ENCODE peak calls at places on chromosome 4, in seven cellular contexts. O, T, J, L, B, K and S are unnamed samples.

GRCh38 chr4:2906218-2906617 is 57.0 kb downstream of the NOP14 start:
- ATAC-seq in O (no peak), T (no peak), J (no peak), L (no peak), B (no peak), K (no peak), S (no peak)

GRCh38 chr4:152304220-152304619 is 231.7 kb downstream of the FBXW7 start:
- ATAC-seq in O (no peak), T (peak), J (no peak), L (no peak), B (no peak), K (peak), S (no peak)

GRCh38 chr4:103152381-103152780 is 45.8 kb downstream of the CENPE start:
- ATAC-seq in O (no peak), T (no peak), J (no peak), L (no peak), B (no peak), K (no peak), S (no peak)

GRCh38 chr4:106365613-106366012 is 3.0 kb downstream of the GIMD1 start:
- ATAC-seq in O (peak), T (peak), J (peak), L (peak), B (peak), K (no peak), S (peak)

GRCh38 chr4:41426523-41426922 is 111.4 kb upstream of the LIMCH1 start:
- ATAC-seq in O (no peak), T (no peak), J (peak), L (no peak), B (no peak), K (no peak), S (peak)

GRCh38 chr4:72325215-72325614 is 243.8 kb downstream of the ADAMTS3 start:
- ATAC-seq in O (no peak), T (no peak), J (no peak), L (no peak), B (no peak), K (no peak), S (no peak)

GRCh38 chr4:1763550-1764080 is 29.5 kb upstream of the FGFR3 start:
- ATAC-seq in O (no peak), T (peak), J (no peak), L (peak), B (peak), K (peak), S (peak)

GRCh38 chr4:103424853-103425252 is 226.7 kb upstream of the CENPE start:
- ATAC-seq in O (no peak), T (no peak), J (no peak), L (no peak), B (peak), K (no peak), S (no peak)

GRCh38 chr4:74768857-74769525 is 25.3 kb downstream of the BTC start:
- ATAC-seq in O (no peak), T (no peak), J (no peak), L (peak), B (peak), K (peak), S (no peak)

GRCh38 chr4:156771171-156771837 is 200.3 kb downstream of the PDGFC start:
- ATAC-seq in O (no peak), T (peak), J (peak), L (no peak), B (no peak), K (peak), S (no peak)

GRCh38 chr4:94722748-94723147 is 35.0 kb upstream of the BMPR1B start:
- ATAC-seq in O (no peak), T (no peak), J (no peak), L (no peak), B (no peak), K (no peak), S (no peak)

GRCh38 chr4:153004106-153004881 is 68.2 kb downstream of the FHDC1 start:
- ATAC-seq in O (no peak), T (no peak), J (no peak), L (no peak), B (no peak), K (no peak), S (no peak)

GRCh38 chr4:24210332-24210902 is 320.6 kb upstream of the PPARGC1A start:
- ATAC-seq in O (no peak), T (peak), J (peak), L (no peak), B (no peak), K (no peak), S (peak)

GRCh38 chr4:182144621-182145359 is 98.4 kb upstream of the TENM3 start:
- ATAC-seq in O (no peak), T (peak), J (no peak), L (no peak), B (peak), K (peak), S (peak)

GRCh38 chr4:7787681-7788141 is 151.9 kb downstream of the AFAP1 start:
- ATAC-seq in O (no peak), T (no peak), J (no peak), L (no peak), B (no peak), K (no peak), S (no peak)
- TF ChIP-seq POLR2A in O (no peak), T (no peak), J (no peak), L (no peak), B (no peak), K (no peak), S (no peak)

DNA sequence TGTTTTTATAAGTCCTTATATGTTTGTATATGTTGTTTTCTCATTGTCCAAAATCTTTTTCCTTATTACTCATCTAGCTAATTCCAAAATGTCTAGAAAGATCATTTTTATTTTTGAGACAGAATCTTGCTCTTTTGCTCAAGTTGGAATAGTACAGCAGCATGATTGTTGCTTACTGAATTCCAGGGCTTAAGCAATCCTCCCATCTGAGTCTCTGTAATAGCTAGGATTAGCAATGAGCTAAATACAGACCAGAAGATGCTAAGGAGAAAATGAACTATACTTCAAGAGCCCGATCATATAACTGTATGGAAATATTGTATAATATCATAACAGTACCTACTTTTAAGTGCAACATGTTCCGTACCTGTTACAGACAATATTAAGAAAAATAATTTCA is 1027.0 kb downstream of the STIM2 start:
- ATAC-seq in O (no peak), T (no peak), J (no peak), L (no peak), B (no peak), K (no peak), S (no peak)
- TF ChIP-seq POLR2A in O (no peak), T (no peak), J (no peak), L (no peak), B (no peak), K (no peak), S (no peak)

DNA sequence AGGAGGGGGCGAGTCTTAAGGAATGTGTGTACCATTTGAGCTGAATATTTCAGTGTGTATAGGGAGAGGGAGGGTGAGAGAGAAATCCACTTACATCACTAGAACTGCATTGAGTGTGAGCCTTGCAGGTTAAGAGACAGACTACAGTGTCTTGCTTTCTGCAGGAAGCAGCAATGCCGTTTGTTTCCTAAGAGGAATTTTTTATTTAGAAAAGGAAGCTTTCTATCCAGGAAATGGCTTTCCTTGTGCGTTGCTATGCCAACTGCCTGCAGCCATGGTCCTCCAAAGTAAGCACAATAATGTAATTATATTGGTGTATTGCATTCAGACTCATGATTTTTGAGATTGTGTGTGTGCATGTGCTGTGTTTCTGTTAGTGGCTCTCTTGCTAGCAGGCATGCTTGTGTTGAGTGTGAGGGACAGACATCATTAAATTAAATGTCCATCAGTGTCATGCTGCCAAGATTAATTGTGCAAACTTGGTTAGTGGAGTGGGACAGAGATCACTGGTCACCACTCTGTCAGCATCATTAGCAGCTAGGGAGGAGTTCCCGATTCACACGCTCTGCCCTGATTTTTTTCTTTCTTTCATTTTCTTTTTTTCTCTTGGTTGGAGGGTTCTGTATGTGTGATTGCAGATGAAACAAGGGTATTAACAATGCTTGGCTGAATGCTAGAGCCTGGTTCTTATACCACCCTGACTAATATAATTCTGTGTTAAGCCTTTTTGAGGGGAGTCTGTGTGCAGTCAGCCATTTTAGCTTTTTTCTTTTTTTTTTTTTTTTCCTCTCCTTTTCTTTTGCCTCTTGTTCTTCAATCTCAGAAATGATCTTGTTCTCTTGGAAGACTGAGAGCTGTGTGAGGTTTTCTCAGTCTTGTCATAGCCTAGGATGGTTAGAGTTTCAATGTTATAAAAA is 164.4 kb downstream of the RAPGEF2 start:
- ATAC-seq in O (peak), T (peak), J (peak), L (no peak), B (no peak), K (no peak), S (no peak)
- TF ChIP-seq POLR2A in O (no peak), T (no peak), J (no peak), L (no peak), B (no peak), K (no peak), S (no peak)

DNA sequence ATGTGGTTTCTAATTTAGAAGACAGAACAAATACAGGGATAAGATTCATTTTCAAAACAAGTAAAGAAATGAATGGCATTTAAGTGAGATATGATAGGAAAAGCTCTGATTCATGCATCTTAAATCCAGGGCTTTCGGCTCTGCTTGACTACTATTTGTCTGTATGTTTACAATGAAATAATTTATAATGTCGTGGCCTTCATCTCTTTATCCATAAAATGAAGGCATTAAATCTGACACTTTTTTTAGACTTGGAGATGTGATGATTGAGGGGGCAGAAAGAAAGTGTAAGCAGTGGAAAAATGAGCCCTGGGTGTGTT is 115.7 kb upstream of the KIT start:
- ATAC-seq in O (no peak), T (peak), J (no peak), L (no peak), B (no peak), K (no peak), S (no peak)
- TF ChIP-seq POLR2A in O (no peak), T (no peak), J (no peak), L (no peak), B (no peak), K (no peak), S (no peak)

GRCh38 chr4:147731611-147732515 is at the start of gene ARHGAP10:
- ATAC-seq in O (peak), T (peak), J (peak), L (peak), B (peak), K (peak), S (peak)
- TF ChIP-seq POLR2A in O (peak), T (peak), J (peak), L (no peak), B (no peak), K (peak), S (peak)